ENCODE peak calls at places on chromosome 21, in nine cellular contexts. L, N, T, H, O, W, B, Z and A are unnamed samples.

GRCh38 chr21:42997053-42997452 is 22.7 kb downstream of the PKNOX1 start:
- DNase-seq in L (no peak), N (no peak), T (peak), H (peak), O (peak), W (no peak), B (peak), Z (peak), A (no peak)

GRCh38 chr21:42666023-42666747 is 12.8 kb downstream of the PDE9A start:
- DNase-seq in L (no peak), N (no peak), T (no peak), H (no peak), O (peak), W (peak), B (peak), Z (no peak), A (peak)

GRCh38 chr21:43718872-43719747 is at the start of gene PDXK:
- DNase-seq in L (peak), N (peak), T (peak), H (peak), O (peak), W (peak), B (peak), Z (peak), A (peak)

GRCh38 chr21:40146201-40146890 is 279.1 kb downstream of the PCP4 start:
- DNase-seq in L (no peak), N (no peak), T (no peak), H (no peak), O (no peak), W (no peak), B (no peak), Z (no peak), A (no peak)

GRCh38 chr21:46634427-46634826 is 1.0 kb upstream of the PRMT2 start:
- DNase-seq in L (no peak), N (no peak), T (no peak), H (no peak), O (no peak), W (no peak), B (no peak), Z (no peak), A (peak)

GRCh38 chr21:23045955-23046354 is 2047.7 kb downstream of the NCAM2 start:
- DNase-seq in L (no peak), N (no peak), T (no peak), H (no peak), O (no peak), W (no peak), B (no peak), Z (no peak), A (no peak)

GRCh38 chr21:29372063-29372802 is 73.5 kb downstream of the BACH1 start:
- DNase-seq in L (peak), N (peak), T (peak), H (peak), O (peak), W (peak), B (peak), Z (peak), A (peak)

GRCh38 chr21:19198801-19199200 is 795.2 kb upstream of the TMPRSS15 start:
- DNase-seq in L (no peak), N (no peak), T (no peak), H (no peak), O (no peak), W (no peak), B (no peak), Z (no peak), A (no peak)

GRCh38 chr21:36608251-36608650 is 90.7 kb upstream of the SIM2 start:
- DNase-seq in L (no peak), N (no peak), T (no peak), H (no peak), O (no peak), W (no peak), B (no peak), Z (no peak), A (no peak)

GRCh38 chr21:36796070-36796469 is 97.2 kb downstream of the SIM2 start:
- DNase-seq in L (no peak), N (no peak), T (no peak), H (no peak), O (no peak), W (no peak), B (no peak), Z (no peak), A (no peak)

GRCh38 chr21:43762303-43763128 is 13.6 kb downstream of the CSTB start:
- DNase-seq in L (no peak), N (no peak), T (no peak), H (no peak), O (no peak), W (no peak), B (no peak), Z (no peak), A (no peak)

GRCh38 chr21:38471766-38472165 is 26.5 kb downstream of the ERG start:
- DNase-seq in L (no peak), N (no peak), T (no peak), H (no peak), O (no peak), W (no peak), B (no peak), Z (no peak), A (no peak)

GRCh38 chr21:36321325-36322082 is 1.5 kb downstream of the MORC3 start:
- DNase-seq in L (no peak), N (no peak), T (no peak), H (peak), O (no peak), W (no peak), B (peak), Z (no peak), A (peak)

GRCh38 chr21:38787461-38788274 is 18.1 kb upstream of the ETS2 start:
- DNase-seq in L (no peak), N (peak), T (no peak), H (peak), O (peak), W (peak), B (no peak), Z (no peak), A (no peak)

GRCh38 chr21:36454079-36454478 is 25.8 kb downstream of the CLDN14 start:
- DNase-seq in L (no peak), N (no peak), T (no peak), H (no peak), O (no peak), W (no peak), B (no peak), Z (no peak), A (no peak)

GRCh38 chr21:39866093-39866492 is 1.1 kb upstream of the PCP4 start:
- DNase-seq in L (no peak), N (no peak), T (no peak), H (no peak), O (no peak), W (no peak), B (no peak), Z (no peak), A (no peak)

GRCh38 chr21:37904879-37905278 is 11.4 kb downstream of the KCNJ6 start:
- DNase-seq in L (no peak), N (no peak), T (no peak), H (no peak), O (no peak), W (no peak), B (no peak), Z (peak), A (no peak)

GRCh38 chr21:31164713-31165694 is 126.7 kb upstream of the KRTAP19-8 start:
- DNase-seq in L (no peak), N (no peak), T (no peak), H (no peak), O (no peak), W (no peak), B (no peak), Z (no peak), A (no peak)

GRCh38 chr21:40176732-40177131 is 309.5 kb downstream of the PCP4 start:
- DNase-seq in L (no peak), N (no peak), T (no peak), H (no peak), O (no peak), W (no peak), B (no peak), Z (no peak), A (no peak)

GRCh38 chr21:37032877-37033471 is 26.5 kb downstream of the RIPPLY3 start:
- DNase-seq in L (no peak), N (no peak), T (no peak), H (peak), O (peak), W (peak), B (no peak), Z (no peak), A (no peak)

GRCh38 chr21:33598051-33598450 is 9.6 kb upstream of the DONSON start:
- DNase-seq in L (no peak), N (no peak), T (no peak), H (no peak), O (no peak), W (no peak), B (no peak), Z (no peak), A (no peak)

GRCh38 chr21:38679531-38679930 is 126.2 kb upstream of the ETS2 start:
- DNase-seq in L (no peak), N (no peak), T (no peak), H (peak), O (no peak), W (no peak), B (no peak), Z (no peak), A (no peak)

DNA sequence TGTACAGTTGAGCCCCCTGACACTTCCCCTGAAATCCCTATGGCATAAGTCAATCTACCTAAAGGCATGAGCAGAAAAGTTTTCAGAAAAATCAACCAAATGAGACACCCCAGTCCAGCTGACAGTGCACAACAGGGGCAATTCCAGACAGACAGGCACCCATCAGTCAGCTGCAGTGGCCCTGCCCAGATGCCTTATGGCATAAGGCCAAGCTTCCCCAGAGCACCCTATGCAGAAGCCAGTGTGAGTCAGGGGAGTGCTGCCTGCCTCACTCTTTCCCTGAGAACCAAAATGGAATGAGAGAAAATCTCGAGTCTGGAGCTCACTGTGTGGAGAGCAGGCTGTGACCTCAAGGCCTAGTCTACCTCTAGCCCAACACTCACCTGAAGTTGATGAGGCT is 38.1 kb downstream of the MRAP start:
- DNase-seq in L (no peak), N (no peak), T (no peak), H (peak), O (no peak), W (no peak), B (peak), Z (no peak), A (no peak)
- TF ChIP-seq POLR2A in L (no peak), N (no peak), T (no peak), H (no peak), O (no peak), W (no peak), B (no peak), Z (no peak), A (no peak)

GRCh38 chr21:44802396-44803153 is 955 bp upstream of the UBE2G2 start:
- DNase-seq in L (no peak), N (peak), T (no peak), H (no peak), O (no peak), W (peak), B (no peak), Z (no peak), A (peak)
- TF ChIP-seq POLR2A in L (peak), N (no peak), T (no peak), H (no peak), O (no peak), W (no peak), B (no peak), Z (no peak), A (no peak)

GRCh38 chr21:28358702-28359101 is 634.0 kb downstream of the LTN1 start:
- DNase-seq in L (no peak), N (no peak), T (no peak), H (no peak), O (no peak), W (no peak), B (no peak), Z (no peak), A (no peak)
- TF ChIP-seq POLR2A in L (no peak), N (no peak), T (no peak), H (no peak), O (no peak), W (no peak), B (no peak), Z (no peak), A (no peak)

DNA sequence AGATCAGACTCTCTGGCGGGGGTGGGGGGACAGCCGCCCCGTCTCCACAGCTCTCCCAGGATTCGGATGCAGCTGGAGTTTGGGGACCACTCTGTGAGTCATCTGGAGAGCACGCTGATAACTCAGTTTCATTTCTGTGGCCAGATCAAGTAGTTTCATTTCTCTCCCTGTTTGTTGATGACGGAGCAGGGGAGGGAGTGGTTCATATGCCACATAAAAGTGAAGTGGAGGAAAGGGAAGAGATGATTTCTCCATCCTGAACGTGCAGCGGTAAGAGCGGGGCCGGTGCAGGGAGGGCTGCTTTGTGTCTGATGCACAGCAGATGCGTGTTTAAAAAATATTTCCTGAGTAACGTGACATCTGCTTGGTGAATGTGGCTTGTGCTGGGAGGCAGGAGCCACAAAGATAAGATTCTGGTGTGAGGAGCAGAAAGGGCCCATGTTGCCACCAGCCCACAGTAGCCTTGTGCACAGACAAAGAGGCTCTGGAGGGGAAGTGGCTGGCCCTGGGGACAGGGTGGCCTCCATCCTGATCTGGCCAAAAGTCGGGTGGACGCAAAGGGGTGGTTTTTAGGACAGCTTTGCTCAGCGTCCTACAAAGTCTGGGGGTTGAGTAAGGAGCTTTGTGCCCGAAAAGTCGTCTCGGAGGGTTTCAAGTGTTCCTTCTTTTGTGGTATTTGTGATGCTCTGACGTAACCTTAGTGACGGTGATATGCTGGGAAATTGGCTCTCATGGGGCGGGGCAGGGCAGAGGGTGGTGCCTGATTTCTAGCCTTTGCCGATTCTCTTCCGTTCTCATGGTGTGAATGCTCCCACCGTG is at the start of gene MX2:
- DNase-seq in L (peak), N (peak), T (peak), H (peak), O (peak), W (no peak), B (peak), Z (peak), A (no peak)
- TF ChIP-seq POLR2A in L (peak), N (peak), T (peak), H (no peak), O (peak), W (no peak), B (no peak), Z (no peak), A (no peak)

GRCh38 chr21:25456672-25457071 is 150.6 kb downstream of the MRPL39 start:
- DNase-seq in L (no peak), N (no peak), T (no peak), H (peak), O (no peak), W (no peak), B (no peak), Z (no peak), A (no peak)

GRCh38 chr21:25457411-25457810 is 149.9 kb downstream of the MRPL39 start:
- DNase-seq in L (no peak), N (no peak), T (no peak), H (peak), O (no peak), W (no peak), B (no peak), Z (no peak), A (no peak)

GRCh38 chr21:25458484-25458883 is 148.8 kb downstream of the MRPL39 start:
- DNase-seq in L (no peak), N (no peak), T (no peak), H (no peak), O (no peak), W (no peak), B (no peak), Z (no peak), A (no peak)

GRCh38 chr21:25459365-25459764 is 147.9 kb downstream of the MRPL39 start:
- DNase-seq in L (no peak), N (no peak), T (no peak), H (no peak), O (no peak), W (no peak), B (no peak), Z (no peak), A (no peak)

GRCh38 chr21:25457946-25458345 is 149.3 kb downstream of the MRPL39 start:
- DNase-seq in L (no peak), N (no peak), T (no peak), H (no peak), O (no peak), W (no peak), B (no peak), Z (no peak), A (no peak)
- TF ChIP-seq POLR2A in L (no peak), N (no peak), T (no peak), H (no peak), O (no peak), W (no peak), B (no peak), Z (no peak), A (no peak)

DNA sequence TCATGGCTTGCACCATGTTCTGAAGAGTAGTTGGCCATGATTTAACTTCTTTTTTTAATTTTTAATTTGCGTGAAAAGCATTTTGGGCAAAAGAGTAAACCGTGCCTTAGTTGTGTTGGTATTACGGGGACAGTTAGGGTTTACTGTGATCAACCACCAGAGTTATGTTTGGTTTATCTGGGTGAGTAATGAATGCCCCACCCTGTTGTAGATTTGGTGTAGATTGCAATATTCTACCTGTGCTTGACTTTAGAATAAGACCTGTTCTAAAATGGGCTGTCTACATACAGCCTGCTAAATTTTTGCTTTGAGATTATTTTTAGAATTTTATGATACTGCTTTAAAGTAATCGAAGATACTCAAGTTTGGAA is 1.4 kb downstream of the USP25 start:
- DNase-seq in L (no peak), N (no peak), T (no peak), H (no peak), O (no peak), W (peak), B (no peak), Z (no peak), A (peak)
- TF ChIP-seq POLR2A in L (no peak), N (no peak), T (no peak), H (no peak), O (no peak), W (no peak), B (no peak), Z (no peak), A (no peak)

GRCh38 chr21:45586289-45586858 is 44.1 kb upstream of the SLC19A1 start:
- DNase-seq in L (no peak), N (no peak), T (no peak), H (no peak), O (no peak), W (no peak), B (no peak), Z (no peak), A (no peak)

GRCh38 chr21:45582128-45582527 is 39.9 kb upstream of the SLC19A1 start:
- DNase-seq in L (no peak), N (no peak), T (no peak), H (no peak), O (no peak), W (no peak), B (no peak), Z (no peak), A (no peak)

GRCh38 chr21:45581322-45581712 is 39.1 kb upstream of the SLC19A1 start:
- DNase-seq in L (no peak), N (no peak), T (no peak), H (no peak), O (no peak), W (no peak), B (no peak), Z (no peak), A (no peak)

GRCh38 chr21:45583831-45584509 is 41.7 kb upstream of the SLC19A1 start:
- DNase-seq in L (no peak), N (no peak), T (no peak), H (no peak), O (no peak), W (no peak), B (no peak), Z (no peak), A (no peak)

GRCh38 chr21:45584786-45585185 is 42.5 kb upstream of the SLC19A1 start:
- DNase-seq in L (no peak), N (no peak), T (no peak), H (no peak), O (no peak), W (no peak), B (no peak), Z (no peak), A (no peak)
- TF ChIP-seq POLR2A in L (no peak), N (no peak), T (no peak), H (no peak), O (no peak), W (no peak), B (no peak), Z (no peak), A (no peak)

DNA sequence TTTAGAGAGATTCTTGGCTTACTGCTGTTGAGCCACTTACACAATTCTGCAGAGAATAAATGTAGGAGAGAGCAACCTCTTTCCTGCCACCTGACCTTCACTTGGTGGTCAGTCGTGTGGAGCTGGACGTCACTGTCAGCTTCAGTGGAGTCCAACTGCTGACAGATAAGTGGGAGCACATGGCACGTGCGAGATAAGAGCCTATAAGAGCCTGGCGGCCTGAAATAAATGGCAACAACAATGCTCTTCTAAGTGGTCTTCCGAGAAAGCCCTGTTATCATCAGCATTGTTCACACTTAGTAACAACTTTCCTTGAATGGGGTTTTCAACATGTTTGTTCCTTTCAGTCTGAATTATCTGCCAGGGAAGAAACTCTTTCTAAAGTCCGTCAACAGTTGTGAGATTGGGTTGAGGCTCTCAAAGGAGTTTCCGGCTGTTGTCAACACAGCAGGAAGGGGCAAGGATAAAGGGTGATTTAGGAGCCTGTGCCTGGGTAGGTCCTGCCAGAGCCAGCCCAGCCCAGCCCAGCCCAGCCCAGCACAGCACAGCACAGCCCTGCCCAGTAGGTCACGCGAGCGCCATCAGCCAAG is 57.2 kb upstream of the RUNX1 start:
- DNase-seq in L (no peak), N (no peak), T (no peak), H (no peak), O (no peak), W (no peak), B (peak), Z (peak), A (peak)
- TF ChIP-seq POLR2A in L (no peak), N (no peak), T (no peak), H (no peak), O (no peak), W (no peak), B (no peak), Z (no peak), A (no peak)